ENCODE peak calls at places on chromosomes 5 and 9, in four cellular contexts. C is AG04450; W is epithelial cell of prostate; U is CD4-positive, alpha-beta T cell. I is an unnamed sample.

GRCh38 chr5:6739603-6740002 is 26.4 kb downstream of the TENT4A start:
- DNase-seq in C (no peak), W (no peak), U (no peak), I (no peak)

GRCh38 chr5:74647096-74647495 is 6.6 kb upstream of the ENC1 start:
- DNase-seq in C (no peak), W (no peak), U (no peak), I (no peak)

GRCh38 chr5:33120671-33121070 is 320.1 kb upstream of the TARS1 start:
- DNase-seq in C (peak), W (no peak), U (no peak), I (no peak)

GRCh38 chr9:113888361-113888760 is 12.3 kb downstream of the ZNF618 start:
- DNase-seq in C (no peak), W (no peak), U (no peak), I (no peak)

GRCh38 chr9:29211681-29212589 is 1638.7 kb upstream of the C9orf72 start:
- DNase-seq in C (no peak), W (no peak), U (peak), I (no peak)

GRCh38 chr5:1639757-1640156 is 116.0 kb upstream of the LPCAT1 start:
- DNase-seq in C (no peak), W (no peak), U (no peak), I (no peak)

GRCh38 chr9:37001461-37001860 is 32.6 kb downstream of the PAX5 start:
- DNase-seq in C (no peak), W (no peak), U (no peak), I (no peak)

GRCh38 chr5:98593418-98593817 is 180.0 kb upstream of the RGMB start:
- DNase-seq in C (no peak), W (no peak), U (no peak), I (no peak)

GRCh38 chr5:1511037-1511436 is 12.7 kb downstream of the LPCAT1 start:
- DNase-seq in C (no peak), W (no peak), U (no peak), I (no peak)

GRCh38 chr9:88932766-88933165 is 58.5 kb upstream of the S1PR3 start:
- DNase-seq in C (no peak), W (no peak), U (no peak), I (no peak)

GRCh38 chr5:16812911-16813310 is 123.2 kb downstream of the MYO10 start:
- DNase-seq in C (no peak), W (peak), U (no peak), I (peak)

GRCh38 chr5:56078675-56079500 is 84.1 kb upstream of the IL6ST start:
- DNase-seq in C (no peak), W (no peak), U (no peak), I (no peak)

GRCh38 chr9:109449036-109449798 is 48.9 kb downstream of the PTPN3 start:
- DNase-seq in C (no peak), W (peak), U (no peak), I (peak)
- H3K27ac ChIP-seq in C (no peak), W (peak), U (no peak), I (no peak)

GRCh38 chr9:136629001-136629878 is 33.5 kb upstream of the EGFL7 start:
- DNase-seq in C (no peak), W (no peak), U (no peak), I (no peak)
- H3K27ac ChIP-seq in C (no peak), W (no peak), U (no peak), I (no peak)

DNA sequence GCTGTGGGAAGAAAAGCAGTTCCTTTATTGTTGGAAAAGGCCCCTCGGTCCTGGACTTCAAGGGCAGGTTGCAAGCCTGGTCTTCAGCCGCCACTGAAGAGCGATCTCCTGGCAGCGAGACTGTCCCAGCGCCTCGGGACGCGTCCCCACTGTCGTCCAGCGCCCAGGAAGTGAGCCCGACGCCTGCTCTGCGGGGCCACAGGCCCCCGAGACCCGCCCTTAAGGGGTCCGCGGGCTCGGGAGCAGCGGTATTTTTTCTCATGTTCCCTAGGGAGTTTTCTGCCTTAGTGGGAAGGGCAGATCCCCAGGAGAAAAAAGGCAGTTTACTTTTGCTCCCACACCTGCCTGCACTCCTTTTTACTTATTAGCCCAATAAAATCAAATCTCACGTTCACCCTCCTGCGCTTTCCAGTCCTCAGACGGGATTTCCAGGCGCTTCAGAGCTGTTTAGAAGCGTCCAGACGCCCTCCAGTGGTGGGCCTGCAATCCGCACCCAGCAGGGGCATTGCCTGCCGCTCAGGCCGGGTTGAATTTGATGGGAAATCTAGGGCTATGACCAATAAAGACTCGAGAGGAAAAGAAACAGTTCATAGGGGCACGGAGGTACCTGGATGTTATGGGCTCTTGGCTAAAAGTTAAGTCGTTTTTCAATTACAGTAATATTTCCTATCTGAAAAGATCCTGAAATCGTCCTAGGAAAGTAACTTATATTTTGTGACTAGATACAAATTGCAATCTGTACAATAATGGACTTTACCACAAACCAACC is 2.8 kb upstream of the EFNA5 start:
- DNase-seq in C (peak), W (no peak), U (peak), I (peak)
- H3K27ac ChIP-seq in C (no peak), W (peak), U (no peak), I (peak)

GRCh38 chr5:139388198-139388821 is 1.4 kb downstream of the MZB1 start:
- DNase-seq in C (no peak), W (no peak), U (no peak), I (peak)
- H3K27ac ChIP-seq in C (no peak), W (no peak), U (no peak), I (peak)

GRCh38 chr9:124392855-124393460 is 22.3 kb downstream of the PSMB7 start:
- DNase-seq in C (peak), W (peak), U (no peak), I (no peak)
- H3K27ac ChIP-seq in C (peak), W (peak), U (no peak), I (no peak)

DNA sequence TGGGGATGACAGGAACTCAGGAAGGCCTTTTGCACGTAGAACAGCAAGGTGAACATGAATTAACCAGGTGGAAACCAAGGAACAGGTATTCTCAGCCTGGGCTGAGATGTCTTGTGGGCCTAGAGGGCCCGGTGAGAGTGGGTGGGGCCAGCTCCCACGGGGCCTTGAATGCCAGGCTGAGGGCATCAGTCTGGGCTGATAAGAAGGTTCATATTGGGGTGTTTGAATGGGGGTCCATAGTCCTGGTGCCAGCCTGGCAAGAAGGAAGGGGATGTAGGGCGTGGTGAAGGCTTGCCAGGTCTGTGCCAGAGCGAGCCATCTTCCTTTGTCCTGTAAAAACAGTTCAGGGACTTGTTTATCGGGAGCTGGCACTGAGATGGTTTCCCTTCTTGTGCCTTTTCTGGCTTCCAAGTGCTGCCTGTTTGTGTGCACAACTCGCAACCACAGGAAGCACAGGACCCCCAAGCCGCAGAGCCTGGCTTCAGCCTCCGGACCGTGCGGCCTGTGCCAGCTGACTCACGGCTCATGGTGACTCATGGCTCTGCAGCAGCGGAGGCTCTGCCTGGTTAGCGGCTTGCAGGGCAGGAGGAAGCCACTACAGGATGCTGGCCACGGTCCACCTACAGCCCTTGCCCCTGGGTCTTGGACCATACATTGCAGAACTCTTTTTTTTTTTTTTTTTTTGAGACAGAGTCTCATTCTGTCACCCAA is 2.4 kb downstream of the CARD19 start:
- DNase-seq in C (peak), W (peak), U (peak), I (peak)
- H3K27ac ChIP-seq in C (peak), W (peak), U (peak), I (peak)

DNA sequence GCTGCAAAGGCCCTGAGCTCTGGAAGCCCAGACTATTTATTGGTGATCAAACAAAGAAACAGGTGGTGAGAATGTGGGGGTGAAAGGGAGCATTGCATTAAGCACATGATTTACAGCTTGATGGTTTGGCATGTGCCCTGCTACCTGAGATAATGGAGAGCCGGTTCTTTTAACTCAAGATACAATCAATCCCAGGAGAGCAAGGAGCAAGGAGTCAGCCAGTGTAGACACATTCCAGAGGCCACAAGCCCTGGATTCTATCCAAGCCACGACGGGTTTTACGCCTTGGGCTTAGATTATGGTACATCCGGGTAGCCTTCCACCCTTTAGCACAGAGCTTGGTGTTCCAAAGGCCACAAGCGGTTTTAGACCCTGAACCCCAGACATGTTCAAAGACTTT is 292.2 kb downstream of the CYLC2 start:
- DNase-seq in C (no peak), W (no peak), U (no peak), I (no peak)
- H3K27ac ChIP-seq in C (no peak), W (no peak), U (no peak), I (no peak)

DNA sequence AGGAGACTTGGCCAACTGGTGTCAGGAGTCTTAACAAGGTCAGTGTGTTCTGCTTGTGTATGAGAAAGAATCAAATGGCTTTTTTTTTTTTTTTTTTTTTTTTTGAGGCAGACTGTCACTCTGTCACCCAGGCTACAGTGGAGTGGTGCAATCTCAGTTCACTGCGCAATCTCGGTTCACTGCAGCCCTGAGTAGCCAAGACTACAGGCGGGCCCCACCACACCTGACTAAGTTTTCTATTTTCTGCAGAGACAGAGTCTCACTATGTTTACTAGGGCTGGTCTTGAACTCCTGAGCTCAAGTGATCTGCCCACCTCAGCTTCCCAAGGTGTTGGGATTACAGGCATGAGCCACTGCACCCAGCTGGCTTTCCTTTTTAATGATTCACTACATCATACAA is 3.0 kb upstream of the IL7R start:
- DNase-seq in C (no peak), W (no peak), U (peak), I (no peak)
- H3K27ac ChIP-seq in C (no peak), W (no peak), U (peak), I (no peak)

I was measured in prostate gland.